ENCODE peak calls at places on chromosomes 13 and 19, in five cellular contexts. One of them, this sample, is unnamed.
A peak's percentile ranks its signal among the peaks of the same experiment; 100 is the strongest.

GRCh38 chr19:44277331-44277730 is 17.6 kb downstream of the ZNF233 start:
- DNase-seq in T-cell: no peak
- DNase-seq in NCI-H1092 treated with DMSO at 0.1 percent for 48 hours: no peak
- DNase-seq in GM12891: no peak
- DNase-seq in endothelial cell: no peak
- DNase-seq in this sample: no peak

GRCh38 chr13:80126382-80127068 is 214.4 kb downstream of the SPRY2 start:
- DNase-seq in T-cell: no peak
- DNase-seq in NCI-H1092 treated with DMSO at 0.1 percent for 48 hours: no peak
- DNase-seq in GM12891: no peak
- DNase-seq in endothelial cell: no peak
- DNase-seq in this sample: no peak

GRCh38 chr19:45179063-45179847 is 671 bp downstream of the BLOC1S3 start:
- DNase-seq in T-cell: peak; percentile 32
- DNase-seq in NCI-H1092 treated with DMSO at 0.1 percent for 48 hours: no peak
- DNase-seq in GM12891: no peak
- DNase-seq in endothelial cell: no peak
- DNase-seq in this sample: no peak

GRCh38 chr13:26914624-26915023 is 154.0 kb upstream of the GPR12 start:
- DNase-seq in T-cell: peak; percentile 2
- DNase-seq in NCI-H1092 treated with DMSO at 0.1 percent for 48 hours: no peak
- DNase-seq in GM12891: no peak
- DNase-seq in endothelial cell: no peak
- DNase-seq in this sample: no peak

GRCh38 chr19:18274776-18275356 is 614 bp upstream of the IQCN start:
- DNase-seq in T-cell: no peak
- DNase-seq in NCI-H1092 treated with DMSO at 0.1 percent for 48 hours: no peak
- DNase-seq in GM12891: no peak
- DNase-seq in endothelial cell: no peak
- DNase-seq in this sample: no peak

GRCh38 chr13:109630281-109630680 is 156.1 kb downstream of the IRS2 start:
- DNase-seq in T-cell: no peak
- DNase-seq in NCI-H1092 treated with DMSO at 0.1 percent for 48 hours: no peak
- DNase-seq in GM12891: no peak
- DNase-seq in endothelial cell: no peak
- DNase-seq in this sample: no peak

GRCh38 chr13:52737900-52738299 is 1.7 kb downstream of the CNMD start:
- DNase-seq in T-cell: no peak
- DNase-seq in NCI-H1092 treated with DMSO at 0.1 percent for 48 hours: peak; percentile 48
- DNase-seq in GM12891: no peak
- DNase-seq in endothelial cell: no peak
- DNase-seq in this sample: no peak

GRCh38 chr19:49863254-49863934 is 4.0 kb downstream of the PNKP start:
- DNase-seq in T-cell: no peak
- DNase-seq in NCI-H1092 treated with DMSO at 0.1 percent for 48 hours: no peak
- DNase-seq in GM12891: no peak
- DNase-seq in endothelial cell: no peak
- DNase-seq in this sample: no peak

GRCh38 chr13:51844862-51845573 is at the start of gene TMEM272:
- DNase-seq in T-cell: peak; percentile 38
- DNase-seq in NCI-H1092 treated with DMSO at 0.1 percent for 48 hours: peak; percentile 31
- DNase-seq in GM12891: peak; percentile 41
- DNase-seq in endothelial cell: peak; percentile 85
- DNase-seq in this sample: peak; percentile 83

GRCh38 chr13:28059214-28059613 is 41.2 kb downstream of the FLT3 start:
- DNase-seq in T-cell: peak; percentile 38
- DNase-seq in NCI-H1092 treated with DMSO at 0.1 percent for 48 hours: no peak
- DNase-seq in GM12891: no peak
- DNase-seq in endothelial cell: peak; percentile 66
- DNase-seq in this sample: no peak

GRCh38 chr19:40601061-40601973 is at the start of gene LTBP4:
- DNase-seq in T-cell: no peak
- DNase-seq in NCI-H1092 treated with DMSO at 0.1 percent for 48 hours: no peak
- DNase-seq in GM12891: no peak
- DNase-seq in endothelial cell: peak; percentile 40
- DNase-seq in this sample: peak; percentile 42

GRCh38 chr13:82467626-82468025 is 1414.6 kb downstream of the SLITRK1 start:
- DNase-seq in T-cell: no peak
- DNase-seq in NCI-H1092 treated with DMSO at 0.1 percent for 48 hours: no peak
- DNase-seq in GM12891: no peak
- DNase-seq in endothelial cell: no peak
- DNase-seq in this sample: no peak

GRCh38 chr13:55497486-55497885 is 1643.2 kb upstream of the PRR20A start:
- DNase-seq in T-cell: no peak
- DNase-seq in NCI-H1092 treated with DMSO at 0.1 percent for 48 hours: no peak
- DNase-seq in GM12891: no peak
- DNase-seq in endothelial cell: no peak
- DNase-seq in this sample: no peak

GRCh38 chr13:50459658-50460057 is 383.8 kb downstream of the DLEU7 start:
- DNase-seq in T-cell: no peak
- DNase-seq in NCI-H1092 treated with DMSO at 0.1 percent for 48 hours: no peak
- DNase-seq in GM12891: no peak
- DNase-seq in endothelial cell: no peak
- DNase-seq in this sample: no peak

GRCh38 chr19:14502334-14503092 is 6.6 kb upstream of the GIPC1 start:
- DNase-seq in T-cell: no peak
- DNase-seq in NCI-H1092 treated with DMSO at 0.1 percent for 48 hours: no peak
- DNase-seq in GM12891: no peak
- DNase-seq in endothelial cell: no peak
- DNase-seq in this sample: no peak

GRCh38 chr13:51643114-51643881 is 59.0 kb downstream of the WDFY2 start:
- DNase-seq in T-cell: no peak
- DNase-seq in NCI-H1092 treated with DMSO at 0.1 percent for 48 hours: no peak
- DNase-seq in GM12891: no peak
- DNase-seq in endothelial cell: no peak
- DNase-seq in this sample: no peak

GRCh38 chr19:49573009-49573408 is 7.3 kb downstream of the NOSIP start:
- DNase-seq in T-cell: no peak
- DNase-seq in NCI-H1092 treated with DMSO at 0.1 percent for 48 hours: no peak
- DNase-seq in GM12891: no peak
- DNase-seq in endothelial cell: no peak
- DNase-seq in this sample: no peak

GRCh38 chr13:50708461-50708860 is 135.0 kb downstream of the DLEU7 start:
- DNase-seq in T-cell: no peak
- DNase-seq in NCI-H1092 treated with DMSO at 0.1 percent for 48 hours: no peak
- DNase-seq in GM12891: no peak
- DNase-seq in endothelial cell: no peak
- DNase-seq in this sample: no peak

GRCh38 chr19:29268721-29269483 is 56.0 kb upstream of the UQCRFS1 start:
- DNase-seq in T-cell: no peak
- DNase-seq in NCI-H1092 treated with DMSO at 0.1 percent for 48 hours: no peak
- DNase-seq in GM12891: no peak
- DNase-seq in endothelial cell: no peak
- DNase-seq in this sample: no peak

GRCh38 chr19:46718157-46718933 is 1.4 kb upstream of the PRKD2 start:
- DNase-seq in T-cell: peak; percentile 60
- DNase-seq in NCI-H1092 treated with DMSO at 0.1 percent for 48 hours: no peak
- DNase-seq in GM12891: peak; percentile 68
- DNase-seq in endothelial cell: no peak
- DNase-seq in this sample: no peak

GRCh38 chr19:44529541-44529940 is at the start of gene CEACAM20:
- DNase-seq in T-cell: no peak
- DNase-seq in NCI-H1092 treated with DMSO at 0.1 percent for 48 hours: no peak
- DNase-seq in GM12891: no peak
- DNase-seq in endothelial cell: no peak
- DNase-seq in this sample: no peak

GRCh38 chr19:51691122-51692064 is 1.7 kb upstream of the SPACA6 start:
- DNase-seq in T-cell: no peak
- DNase-seq in NCI-H1092 treated with DMSO at 0.1 percent for 48 hours: peak; percentile 45
- DNase-seq in GM12891: no peak
- DNase-seq in endothelial cell: no peak
- DNase-seq in this sample: peak; percentile 35

GRCh38 chr19:7293795-7294570 is at the start of gene INSR:
- DNase-seq in T-cell: peak; percentile 12
- DNase-seq in NCI-H1092 treated with DMSO at 0.1 percent for 48 hours: peak; percentile 87
- DNase-seq in GM12891: peak; percentile 96
- DNase-seq in endothelial cell: peak; percentile 85
- DNase-seq in this sample: no peak

GRCh38 chr19:17775991-17776803 is 18.7 kb upstream of the B3GNT3 start:
- DNase-seq in T-cell: no peak
- DNase-seq in NCI-H1092 treated with DMSO at 0.1 percent for 48 hours: no peak
- DNase-seq in GM12891: peak; percentile 77
- DNase-seq in endothelial cell: no peak
- DNase-seq in this sample: no peak

GRCh38 chr19:33865306-33865705 is 68.6 kb downstream of the KCTD15 start:
- DNase-seq in T-cell: no peak
- DNase-seq in NCI-H1092 treated with DMSO at 0.1 percent for 48 hours: no peak
- DNase-seq in GM12891: no peak
- DNase-seq in endothelial cell: no peak
- DNase-seq in this sample: no peak

GRCh38 chr13:46685006-46685730 is 111.8 kb downstream of the ESD start:
- DNase-seq in T-cell: no peak
- DNase-seq in NCI-H1092 treated with DMSO at 0.1 percent for 48 hours: no peak
- DNase-seq in GM12891: no peak
- DNase-seq in endothelial cell: no peak
- DNase-seq in this sample: no peak

GRCh38 chr19:48635966-48636858 is 967 bp downstream of the DBP start:
- DNase-seq in T-cell: peak; percentile 31
- DNase-seq in NCI-H1092 treated with DMSO at 0.1 percent for 48 hours: peak; percentile 9
- DNase-seq in GM12891: no peak
- DNase-seq in endothelial cell: no peak
- DNase-seq in this sample: no peak